ENCODE peak calls at places on chromosomes 3 and 15, in five cellular contexts. M, N, P, Z and H are unnamed samples.

GRCh38 chr3:13141991-13142412 is 68.8 kb upstream of the IQSEC1 start:
- DNase-seq in M (peak), Z (no peak), N (peak), P (peak), H (peak)

GRCh38 chr3:66039590-66039887 is 821 bp upstream of the MAGI1 start:
- DNase-seq in Z (no peak), N (no peak), P (no peak), M (peak), H (no peak)

GRCh38 chr15:70474367-70474681 is 289.0 kb downstream of the UACA start:
- DNase-seq in N (no peak), M (no peak), P (no peak), Z (no peak), H (no peak)

GRCh38 chr3:130627143-130627849 is 110.3 kb downstream of the COL6A6 start:
- DNase-seq in Z (no peak), P (no peak), N (no peak), M (no peak), H (no peak)

GRCh38 chr3:14133188-14133800 is 8.4 kb downstream of the TMEM43 start:
- DNase-seq in Z (no peak), P (no peak), M (no peak), N (no peak), H (peak)

GRCh38 chr3:170424879-170425278 is 6.2 kb downstream of the CLDN11 start:
- DNase-seq in M (no peak), P (no peak), N (no peak), Z (no peak), H (no peak)

GRCh38 chr15:92906563-92907081 is 6.5 kb downstream of the CHD2 start:
- DNase-seq in N (peak), Z (peak), M (no peak), P (no peak), H (no peak)

GRCh38 chr3:15339786-15340215 is 7.4 kb upstream of the SH3BP5 start:
- DNase-seq in Z (no peak), P (no peak), M (no peak), N (no peak), H (no peak)

GRCh38 chr3:171132873-171133272 is 106.4 kb upstream of the SLC2A2 start:
- DNase-seq in N (no peak), M (no peak), P (peak), Z (no peak), H (no peak)

GRCh38 chr3:50226888-50227389 is 9.1 kb upstream of the GNAI2 start:
- DNase-seq in M (no peak), Z (no peak), N (peak), P (no peak), H (no peak)

GRCh38 chr3:153783106-153783505 is 338.1 kb upstream of the ARHGEF26 start:
- DNase-seq in Z (no peak), M (no peak), N (no peak), P (no peak), H (no peak)

GRCh38 chr3:194330579-194330978 is 20.5 kb downstream of the CPN2 start:
- DNase-seq in N (no peak), P (no peak), M (peak), Z (no peak), H (no peak)

GRCh38 chr3:63193647-63194046 is 84.5 kb upstream of the SYNPR start:
- DNase-seq in Z (no peak), P (peak), M (no peak), N (peak), H (no peak)

DNA sequence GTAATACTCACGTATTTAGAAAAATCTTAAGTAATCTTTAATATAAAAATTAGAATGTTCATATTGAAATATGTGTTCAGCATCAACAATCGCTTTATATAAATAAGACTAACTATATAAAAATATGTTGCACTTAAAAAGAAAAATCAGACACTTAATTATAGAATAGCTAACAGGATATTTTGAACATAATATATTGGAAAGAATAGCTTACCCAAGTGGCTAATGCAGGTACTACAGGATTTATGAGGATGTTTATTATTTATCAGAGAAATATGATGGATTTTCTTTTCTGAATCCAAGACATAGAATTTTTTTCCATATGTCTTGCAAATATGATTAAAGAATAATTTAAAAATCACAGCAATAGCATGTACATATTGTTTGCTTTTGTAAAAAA is 567.9 kb upstream of the GBE1 start:
- DNase-seq in Z (no peak), N (no peak), M (no peak), P (no peak), H (no peak)
- TF ChIP-seq CTCF in Z (no peak), N (peak), M (peak), P (no peak), H (peak)

DNA sequence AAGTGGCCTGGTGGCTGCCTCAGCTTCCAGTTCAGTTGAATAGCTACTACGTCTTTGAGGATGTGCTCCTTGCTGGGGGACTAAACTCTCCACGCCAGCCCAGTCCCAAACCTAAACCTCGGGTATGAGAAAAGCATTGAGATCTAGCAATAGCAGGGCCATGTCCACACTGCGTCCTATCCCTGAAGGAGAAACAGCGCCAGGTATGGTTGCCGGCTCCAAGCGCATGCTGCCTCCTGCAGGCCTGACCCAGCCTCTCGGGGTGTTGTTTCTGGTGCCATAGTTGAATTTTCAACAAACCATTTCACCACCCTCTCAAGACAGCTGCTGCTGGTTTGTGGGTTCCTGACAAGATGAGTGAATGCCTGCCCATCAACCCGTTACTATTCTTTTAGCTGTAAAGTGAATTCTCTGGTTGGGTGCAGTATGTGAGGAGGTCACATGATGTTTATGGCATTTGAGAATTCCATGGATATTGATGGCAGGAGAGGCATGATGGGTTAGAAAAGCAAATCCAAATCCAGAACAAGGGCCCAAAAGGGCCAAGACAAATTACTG is 13.0 kb upstream of the SLC28A1 start:
- DNase-seq in P (no peak), Z (no peak), N (no peak), M (no peak), H (no peak)
- TF ChIP-seq CTCF in P (no peak), Z (no peak), N (peak), M (no peak), H (no peak)

DNA sequence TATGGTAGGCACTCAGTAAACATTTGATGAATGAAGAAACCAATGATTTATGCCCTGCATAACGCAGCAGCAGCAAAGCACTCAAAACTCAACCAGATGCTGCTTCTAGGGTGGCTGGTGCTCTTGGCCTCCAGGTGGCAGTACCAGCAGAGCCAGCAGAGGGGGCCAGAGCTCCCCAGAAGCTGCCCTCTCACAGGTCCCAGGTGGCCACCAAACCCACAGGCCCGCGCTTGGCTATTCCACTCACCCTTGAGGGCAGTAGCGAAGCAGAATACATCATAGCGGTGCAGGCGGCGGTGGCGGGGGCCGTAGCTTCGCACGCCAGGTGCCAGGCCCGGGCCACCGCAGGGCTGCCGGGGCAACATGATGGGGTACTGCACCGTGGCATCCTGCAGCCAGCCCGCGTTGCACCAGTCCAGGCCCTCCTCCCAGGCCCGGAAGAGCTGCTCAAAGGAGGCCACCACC is 16.6 kb downstream of the HAPLN3 start:
- DNase-seq in P (peak), N (peak), M (peak), Z (no peak), H (no peak)
- TF ChIP-seq CTCF in P (peak), N (peak), M (peak), Z (peak), H (peak)

GRCh38 chr3:23174426-23175039 is 28.6 kb upstream of the UBE2E2 start:
- DNase-seq in M (peak), Z (no peak), P (no peak), N (no peak), H (no peak)

GRCh38 chr3:23170306-23170705 is 32.8 kb upstream of the UBE2E2 start:
- DNase-seq in N (peak), P (no peak), Z (no peak), M (no peak), H (no peak)

GRCh38 chr3:23172059-23172458 is 31.1 kb upstream of the UBE2E2 start:
- DNase-seq in M (no peak), P (no peak), N (no peak), Z (no peak), H (no peak)

GRCh38 chr3:23169551-23169950 is 33.6 kb upstream of the UBE2E2 start:
- DNase-seq in M (no peak), P (no peak), Z (no peak), N (no peak), H (no peak)

GRCh38 chr3:23175361-23176073 is 27.6 kb upstream of the UBE2E2 start:
- DNase-seq in N (no peak), M (no peak), P (no peak), Z (no peak), H (no peak)
- TF ChIP-seq CTCF in N (no peak), M (no peak), P (no peak), Z (no peak), H (no peak)